ENCODE peak calls at places on chromosomes 12 and 14, in five cellular contexts. N is tibial artery, D is mucosa of descending colon, I is fibroblast of lung, G is astrocyte of the spinal cord. X is an unnamed sample.

GRCh38 chr12:110546339-110546738 is 36.8 kb downstream of the PPTC7 start:
- DNase-seq in N (no peak), I (peak), G (peak), D (no peak), X (no peak)

GRCh38 chr12:19316420-19316819 is 122.9 kb upstream of the AEBP2 start:
- DNase-seq in D (no peak), N (no peak), I (peak), G (peak), X (no peak)

GRCh38 chr12:77402726-77403125 is 337.4 kb upstream of the E2F7 start:
- DNase-seq in I (peak), D (no peak), N (no peak), G (peak), X (no peak)

GRCh38 chr12:89655851-89656250 is 52.8 kb downstream of the ATP2B1 start:
- DNase-seq in I (peak), D (no peak), G (no peak), N (no peak), X (no peak)

GRCh38 chr14:96243785-96244184 is 12.2 kb upstream of the BDKRB1 start:
- DNase-seq in N (no peak), I (peak), D (no peak), G (no peak), X (no peak)

GRCh38 chr12:50058743-50059312 is 1.4 kb downstream of the ASIC1 start:
- DNase-seq in N (no peak), I (no peak), D (no peak), G (no peak), X (no peak)

GRCh38 chr14:70885343-70886014 is 21.8 kb upstream of the PCNX1 start:
- DNase-seq in I (no peak), N (no peak), D (no peak), G (no peak), X (no peak)

GRCh38 chr14:99728231-99728920 is 44.3 kb downstream of the CYP46A1 start:
- DNase-seq in D (no peak), G (no peak), N (peak), I (no peak), X (no peak)

GRCh38 chr12:103928736-103929050 is 1.5 kb upstream of the HSP90B1 start:
- DNase-seq in G (no peak), I (no peak), D (peak), N (peak), X (no peak)

GRCh38 chr12:112812598-112813406 is 21.3 kb downstream of the RPH3A start:
- DNase-seq in N (no peak), G (no peak), D (no peak), I (no peak), X (no peak)

GRCh38 chr12:110330544-110330943 is 49.5 kb downstream of the ATP2A2 start:
- DNase-seq in G (peak), D (no peak), N (no peak), I (peak), X (no peak)

GRCh38 chr12:229441-230191 is 15.7 kb upstream of the SLC6A12 start:
- DNase-seq in I (no peak), D (no peak), G (peak), N (no peak), X (no peak)

GRCh38 chr12:113547157-113547556 is 75.5 kb upstream of the LHX5 start:
- DNase-seq in I (no peak), D (no peak), G (no peak), N (no peak), X (no peak)

GRCh38 chr12:94951071-94951639 is 52.3 kb downstream of the NDUFA12 start:
- DNase-seq in G (no peak), N (no peak), I (no peak), D (no peak), X (no peak)

GRCh38 chr12:5944688-5945070 is 380 bp downstream of the ANO2 start:
- DNase-seq in I (no peak), N (no peak), D (no peak), G (no peak), X (no peak)

GRCh38 chr12:120538281-120539156 is 4.4 kb downstream of the RNF10 start:
- DNase-seq in N (peak), D (peak), I (peak), G (peak), X (no peak)

GRCh38 chr12:120544691-120545090 is 10.5 kb downstream of the RNF10 start:
- DNase-seq in I (no peak), G (no peak), N (no peak), D (no peak), X (no peak)

GRCh38 chr12:120540445-120540844 is 6.3 kb downstream of the RNF10 start:
- DNase-seq in D (no peak), G (no peak), N (no peak), I (no peak), X (no peak)

GRCh38 chr12:120539303-120539702 is 5.1 kb downstream of the RNF10 start:
- DNase-seq in D (no peak), N (no peak), I (peak), G (peak), X (no peak)

GRCh38 chr12:120542166-120542565 is 8.0 kb downstream of the RNF10 start:
- DNase-seq in I (no peak), N (no peak), D (no peak), G (no peak), X (no peak)
- H3K4me3 ChIP-seq in I (no peak), N (no peak), D (no peak), G (no peak), X (no peak)

DNA sequence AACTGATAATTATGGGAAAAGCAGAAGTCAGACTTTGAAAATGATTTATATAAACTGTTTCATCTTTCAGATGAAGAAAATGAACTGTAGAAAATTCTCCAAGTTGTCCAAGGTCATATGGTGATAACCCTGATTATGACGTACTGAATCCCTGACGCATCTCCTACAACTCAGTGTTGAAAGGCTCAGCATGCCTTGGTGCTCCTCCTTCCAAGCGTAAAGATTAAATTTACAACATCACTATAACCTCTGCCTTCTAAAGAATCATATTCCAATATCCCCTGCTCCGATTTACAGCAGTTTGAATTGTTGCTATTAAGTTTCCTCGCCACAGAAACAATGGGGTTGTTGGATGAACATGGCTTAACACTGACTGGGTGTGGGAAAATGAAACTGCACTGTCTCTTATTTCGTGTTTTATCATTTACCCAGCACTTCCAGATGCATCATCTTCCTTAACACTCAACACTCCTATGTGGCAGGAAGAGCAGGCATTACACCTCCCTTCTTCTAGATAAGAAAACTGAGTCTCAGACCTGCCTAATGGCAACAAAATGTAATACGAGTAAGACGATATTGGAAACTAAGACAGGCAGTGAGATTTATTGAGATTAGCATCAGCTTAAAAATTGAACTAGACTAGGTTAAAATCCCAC is 74.3 kb downstream of the PPM1H start:
- DNase-seq in D (no peak), N (no peak), I (peak), G (peak), X (no peak)
- H3K4me3 ChIP-seq in D (no peak), N (peak), I (no peak), G (no peak), X (no peak)

DNA sequence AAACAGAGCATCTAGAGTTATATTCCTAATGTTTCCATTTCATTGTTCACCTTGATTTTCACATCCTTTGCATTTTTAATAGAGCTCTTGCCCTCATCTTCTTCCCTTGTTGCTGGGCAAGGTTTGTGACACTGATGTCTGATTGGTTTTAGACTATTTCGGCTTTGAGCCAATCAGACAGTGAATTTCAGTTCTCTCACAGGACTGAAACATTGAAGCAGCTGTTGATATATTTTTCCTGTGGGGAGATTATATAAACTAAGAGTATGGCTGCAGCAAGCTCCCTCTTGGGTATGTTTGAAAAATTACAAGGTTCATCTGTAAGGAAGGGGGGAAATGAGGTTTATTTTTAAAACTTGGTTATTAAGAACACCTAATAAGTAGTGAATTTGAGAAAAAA is 51.2 kb downstream of the ATF7IP start:
- DNase-seq in D (no peak), I (peak), G (peak), N (no peak), X (no peak)
- H3K4me3 ChIP-seq in D (no peak), I (no peak), G (no peak), N (no peak), X (no peak)

DNA sequence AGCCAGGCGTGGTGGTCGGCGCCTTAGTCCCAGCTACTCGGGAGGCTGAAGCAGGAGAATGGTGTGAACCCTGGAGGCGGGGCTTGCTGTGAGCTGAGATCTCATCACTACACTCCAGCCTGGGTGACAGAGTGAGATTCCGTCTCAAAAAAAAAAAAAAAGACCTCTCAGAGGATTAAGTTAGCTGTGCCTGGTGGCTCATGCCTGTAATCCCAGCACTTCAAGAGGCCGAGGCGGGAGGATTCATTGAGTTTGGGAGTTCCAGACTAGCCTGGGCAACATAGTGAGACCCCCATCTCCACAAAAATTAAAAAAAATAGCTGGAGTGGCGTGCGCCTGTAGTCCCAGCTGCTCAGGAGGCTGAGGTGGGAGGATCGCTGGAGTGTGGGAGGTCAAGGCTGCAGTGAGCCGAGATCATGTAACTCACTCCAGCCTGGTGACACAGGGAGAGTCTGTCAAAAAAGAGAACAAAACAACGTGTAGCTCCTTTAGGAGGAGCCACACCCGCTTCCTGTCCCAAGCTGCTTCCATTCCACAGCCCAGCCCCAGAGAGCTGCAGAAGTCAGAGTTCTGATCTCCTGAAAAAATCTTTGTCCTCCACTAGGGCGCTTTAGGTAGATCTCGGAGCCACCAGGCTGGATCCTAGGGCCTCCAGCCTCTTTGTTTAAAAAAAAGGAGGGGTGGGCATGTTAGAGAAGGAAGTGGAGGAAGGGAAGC is 11.5 kb upstream of the ULK1 start:
- DNase-seq in N (no peak), I (no peak), G (no peak), D (no peak), X (peak)
- H3K4me3 ChIP-seq in N (no peak), I (no peak), G (no peak), D (no peak), X (no peak)

GRCh38 chr12:52651726-52652261 is at the start of gene KRT2:
- DNase-seq in I (no peak), D (no peak), N (no peak), G (no peak), X (no peak)

GRCh38 chr12:52649066-52649465 is 2.9 kb downstream of the KRT2 start:
- DNase-seq in N (no peak), D (no peak), G (no peak), I (no peak), X (no peak)

GRCh38 chr12:52647601-52648000 is 4.4 kb downstream of the KRT2 start:
- DNase-seq in G (no peak), N (no peak), D (no peak), I (no peak), X (no peak)

GRCh38 chr12:52648012-52648550 is 3.9 kb downstream of the KRT2 start:
- DNase-seq in D (no peak), G (no peak), N (no peak), I (no peak), X (no peak)

GRCh38 chr12:52650520-52651081 is 1.4 kb downstream of the KRT2 start:
- DNase-seq in N (no peak), G (no peak), I (no peak), D (peak), X (no peak)
- H3K4me3 ChIP-seq in N (peak), G (no peak), I (no peak), D (no peak), X (no peak)

GRCh38 chr14:91834571-91834970 is 32.8 kb downstream of the TC2N start:
- DNase-seq in D (no peak), N (no peak), I (no peak), G (no peak), X (no peak)

GRCh38 chr14:91831337-91831736 is 36.0 kb downstream of the TC2N start:
- DNase-seq in D (no peak), N (no peak), G (no peak), I (no peak), X (no peak)

GRCh38 chr14:91827746-91828145 is 39.6 kb downstream of the TC2N start:
- DNase-seq in N (no peak), G (no peak), I (no peak), D (no peak), X (no peak)

GRCh38 chr14:91829511-91829910 is 37.8 kb downstream of the TC2N start:
- DNase-seq in D (no peak), I (no peak), N (no peak), G (no peak), X (no peak)

DNA sequence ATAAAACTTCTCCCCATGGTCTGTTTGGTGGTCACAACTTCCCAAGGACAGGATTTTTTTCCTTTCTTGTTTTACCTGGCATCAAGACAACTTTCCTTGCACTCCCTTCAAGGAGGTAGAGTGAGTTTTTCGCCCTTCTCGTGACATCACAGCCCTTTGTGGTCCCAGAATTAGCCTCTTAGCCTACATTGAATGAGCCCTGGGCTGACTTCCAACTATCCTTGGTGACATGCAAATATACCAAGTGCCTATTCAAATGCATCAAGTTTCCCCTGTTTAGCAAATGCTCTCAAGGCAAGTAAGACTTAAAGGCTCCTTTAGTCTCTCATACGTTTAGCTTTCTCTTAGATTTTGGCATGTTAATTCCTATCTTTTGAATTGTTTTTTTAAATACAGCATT is 36.6 kb downstream of the TC2N start:
- DNase-seq in I (no peak), N (no peak), G (no peak), D (peak), X (no peak)
- H3K4me3 ChIP-seq in I (no peak), N (no peak), G (no peak), D (no peak), X (no peak)

GRCh38 chr12:96047151-96047620 is 11.8 kb upstream of the LTA4H start:
- DNase-seq in N (no peak), I (no peak), G (no peak), D (no peak), X (no peak)
- H3K4me3 ChIP-seq in N (no peak), I (no peak), G (no peak), D (no peak), X (no peak)

DNA sequence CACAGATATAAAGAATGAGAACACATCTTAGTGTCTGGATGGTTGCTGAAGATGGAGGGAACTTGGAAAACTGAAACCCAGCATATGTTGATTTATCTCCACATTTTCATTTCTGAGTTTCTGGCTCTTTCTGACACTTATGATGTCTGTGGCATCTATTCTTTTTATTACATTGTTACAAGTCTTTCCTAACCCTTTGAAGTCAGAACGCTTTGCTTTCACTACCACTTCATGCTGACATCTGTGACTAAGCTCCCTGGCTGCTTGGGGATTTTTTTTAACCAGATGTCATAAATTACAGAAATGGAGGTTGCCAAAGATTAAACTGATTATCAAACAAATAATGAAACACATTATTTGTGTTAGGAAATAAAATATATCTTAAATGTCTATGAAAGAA is 188.7 kb downstream of the KITLG start:
- DNase-seq in D (no peak), N (no peak), G (peak), I (peak), X (no peak)
- H3K4me3 ChIP-seq in D (no peak), N (no peak), G (no peak), I (no peak), X (no peak)

DNA sequence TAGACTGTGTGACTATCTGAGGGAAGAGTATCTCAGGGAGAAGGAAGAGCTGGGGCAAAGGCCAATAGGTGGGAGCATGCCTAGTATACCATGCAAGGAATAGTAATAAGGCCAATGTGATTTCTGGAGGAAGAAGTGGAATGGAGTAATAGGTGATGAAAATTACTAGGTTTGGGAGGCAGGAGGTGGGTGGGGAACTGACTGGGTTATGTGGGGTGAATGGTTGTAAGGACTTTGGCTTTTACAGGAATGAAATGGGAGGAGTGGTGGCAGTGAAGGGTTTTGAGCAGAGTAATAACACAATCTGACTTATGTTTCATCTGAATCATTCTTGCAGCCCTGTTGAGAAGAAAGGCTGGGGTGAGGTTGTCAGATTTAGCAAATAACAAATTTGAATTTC is 30.9 kb downstream of the NUBPL start:
- DNase-seq in I (no peak), G (no peak), N (no peak), D (no peak), X (no peak)
- H3K4me3 ChIP-seq in I (no peak), G (no peak), N (no peak), D (no peak), X (no peak)

X was measured in Caco-2.